ENCODE peak calls at places on chromosome X, in seven cellular contexts. A is psoas muscle, V is right lobe of liver, R is ovary, Q is HCT116, L is uterus, W is GM23248. C is an unnamed sample. For H3K4me1, the result is how much of the 10 kb centered on the place peaks cover.

GRCh38 chrX:153476628-153477027 is 6.3 kb upstream of the HAUS7 start:
- DNase-seq in W (peak), Q (no peak), A (no peak), R (no peak), L (peak), V (no peak), C (no peak)

GRCh38 chrX:22053486-22053885 is 21.4 kb downstream of the PHEX start:
- DNase-seq in V (no peak), W (peak), A (no peak), R (no peak), Q (no peak), L (no peak), C (no peak)

GRCh38 chrX:145729635-145730034 is 88.0 kb upstream of the SLITRK2 start:
- DNase-seq in R (no peak), L (no peak), W (no peak), Q (no peak), V (no peak), A (no peak), C (no peak)

GRCh38 chrX:32116047-32116446 is 1044.2 kb upstream of the FTHL17 start:
- DNase-seq in W (no peak), Q (no peak), L (no peak), A (no peak), V (no peak), R (no peak), C (no peak)

GRCh38 chrX:139204903-139205667 is 325.5 kb upstream of the F9 start:
- DNase-seq in R (no peak), V (peak), A (peak), L (peak), Q (no peak), W (peak), C (peak)

GRCh38 chrX:55715847-55716246 is 1.7 kb upstream of the RRAGB start:
- DNase-seq in Q (no peak), R (no peak), L (no peak), A (no peak), W (no peak), V (no peak), C (no peak)

GRCh38 chrX:51420610-51421009 is 75.8 kb downstream of the NUDT11 start:
- DNase-seq in W (peak), A (no peak), Q (peak), L (no peak), V (no peak), R (no peak), C (no peak)

GRCh38 chrX:72712094-72712755 is 1.9 kb downstream of the PHKA1 start:
- DNase-seq in L (no peak), Q (no peak), A (no peak), W (peak), V (no peak), R (no peak), C (no peak)

GRCh38 chrX:3811331-3812311 is 98.2 kb upstream of the PRKX start:
- DNase-seq in Q (peak), W (peak), A (no peak), L (peak), V (no peak), R (peak), C (no peak)

GRCh38 chrX:133229361-133229760 is 11.2 kb upstream of the TFDP3 start:
- DNase-seq in V (no peak), A (no peak), L (no peak), W (no peak), Q (peak), R (no peak), C (no peak)

GRCh38 chrX:1249101-1249887 is 19.3 kb upstream of the CSF2RA start:
- DNase-seq in L (peak), W (peak), V (peak), R (no peak), A (peak), Q (no peak), C (peak)

GRCh38 chrX:131745942-131746489 is 202.1 kb downstream of the OR13H1 start:
- DNase-seq in R (no peak), Q (no peak), W (no peak), V (no peak), L (no peak), A (no peak), C (no peak)

GRCh38 chrX:114038358-114038757 is 545.5 kb upstream of the HTR2C start:
- DNase-seq in L (no peak), Q (no peak), V (no peak), R (no peak), W (no peak), A (no peak), C (no peak)

GRCh38 chrX:120697053-120697452 is 67.2 kb upstream of the C1GALT1C1 start:
- DNase-seq in Q (no peak), L (no peak), V (no peak), R (no peak), A (no peak), W (no peak), C (no peak)

DNA sequence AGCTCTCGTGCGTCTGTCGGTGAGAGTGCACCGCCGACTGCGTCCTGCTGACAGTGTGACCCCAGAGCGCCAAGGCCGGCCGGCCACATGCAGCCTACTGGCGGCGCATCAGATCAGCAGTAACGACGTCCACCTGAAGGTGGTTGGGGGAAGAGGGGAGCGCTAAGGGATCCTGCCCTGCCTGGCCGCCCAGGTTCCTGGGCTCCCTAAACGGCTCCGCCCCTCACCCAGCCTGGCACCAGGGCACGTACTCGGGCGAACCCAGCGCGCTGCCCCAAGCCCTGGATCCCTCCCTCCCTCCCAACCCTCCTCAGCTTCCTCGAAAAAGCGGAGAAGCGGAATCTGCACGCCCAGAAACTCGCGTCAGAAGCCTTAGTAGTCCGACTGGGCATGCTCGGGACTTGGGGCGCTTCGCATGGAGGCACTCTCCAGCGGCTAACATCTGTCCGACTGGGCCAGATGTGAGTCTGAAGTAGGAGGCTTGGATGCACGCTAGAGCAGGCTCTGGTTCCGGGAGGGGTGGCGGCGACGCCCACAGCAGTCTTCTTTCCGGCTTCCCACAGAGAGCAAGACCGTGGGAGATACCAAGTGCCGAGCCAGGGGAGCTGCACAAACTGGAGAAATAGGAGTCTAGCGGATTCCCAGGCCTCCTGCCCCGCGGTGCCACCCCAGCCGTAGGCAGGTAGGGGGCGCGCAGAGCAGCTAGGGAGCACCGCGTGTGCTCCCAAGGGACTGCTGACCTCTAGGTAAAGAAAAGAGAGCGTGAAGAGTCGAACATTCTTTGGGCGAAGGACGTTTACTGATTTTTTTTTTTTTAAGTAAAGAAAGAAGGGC is 114.4 kb upstream of the TEX13C start:
- DNase-seq in L (peak), W (peak), V (peak), A (peak), R (no peak), Q (no peak), C (peak)
- H3K4me3 ChIP-seq in L (peak), W (peak), V (peak), A (peak), R (peak), Q (no peak), C (no peak)

GRCh38 chrX:46967547-46967946 is 55.3 kb downstream of the JADE3 start:
- DNase-seq in R (no peak), Q (no peak), A (no peak), V (no peak), L (no peak), W (peak), C (no peak)
- H3K4me1 ChIP-seq in R (under half), Q (under half), A (under half), V (under half), L (under half), W (under half), C (under half)

DNA sequence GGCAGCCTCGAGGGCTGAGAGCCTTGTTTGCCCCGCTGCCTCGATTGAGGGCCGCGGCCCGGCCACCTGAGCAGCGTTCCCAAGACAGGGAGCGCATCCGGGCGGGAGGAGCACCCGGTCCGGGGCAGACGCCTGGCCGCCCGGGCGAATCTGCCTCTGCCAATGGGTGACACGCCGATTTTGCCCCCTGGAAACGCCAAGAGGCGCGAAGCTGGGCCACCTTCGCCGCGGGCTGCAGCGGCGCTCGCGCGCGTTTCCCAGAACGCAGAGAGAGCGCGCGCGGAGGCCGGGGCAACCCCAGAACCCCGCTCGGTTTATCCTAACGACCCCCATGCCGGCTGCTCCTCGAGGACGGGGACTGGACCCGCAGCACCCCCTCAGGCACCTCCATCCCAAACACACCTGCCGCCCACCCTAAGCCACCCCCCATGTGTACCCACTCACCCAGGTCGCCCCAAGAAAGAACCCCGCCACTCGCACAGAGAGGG is 576 bp downstream of the MAP7D2 start:
- DNase-seq in R (no peak), Q (no peak), L (no peak), V (no peak), A (no peak), W (no peak), C (no peak)
- H3K4me3 ChIP-seq in R (peak), Q (no peak), L (peak), V (no peak), A (peak), W (peak), C (no peak)

DNA sequence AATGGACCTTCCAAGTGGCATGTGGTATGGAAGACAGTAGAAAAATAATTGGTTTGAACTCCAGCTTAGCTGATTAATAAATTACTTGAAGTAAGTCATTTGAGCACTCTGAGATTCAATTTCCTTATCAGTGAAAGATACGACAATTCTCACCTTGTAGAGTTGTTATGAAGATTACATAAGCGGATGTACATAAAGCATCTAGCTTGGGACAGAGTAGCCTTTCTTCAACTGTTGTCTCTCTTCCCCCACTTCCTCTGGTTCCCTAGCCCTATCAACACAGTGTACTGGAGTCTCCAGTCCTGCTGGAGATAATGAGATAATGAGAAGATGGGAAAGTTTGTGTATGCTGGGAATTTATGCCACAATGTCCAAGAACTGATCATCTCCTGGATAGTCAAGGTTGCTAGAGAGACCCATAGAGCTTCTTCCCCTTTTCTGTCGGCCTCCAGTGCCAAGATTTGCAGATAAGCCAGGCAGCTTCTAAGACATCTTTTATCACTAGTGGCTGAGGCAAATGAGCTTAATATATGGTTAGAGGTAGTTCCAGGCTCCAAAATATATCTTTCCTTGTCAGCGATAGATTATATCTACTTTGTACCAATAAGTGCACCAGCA is 33.9 kb downstream of the VSIG4 start:
- DNase-seq in Q (no peak), R (no peak), W (no peak), A (no peak), V (no peak), L (no peak), C (no peak)
- H3K4me1 ChIP-seq in Q (under half), R (under half), W (under half), A (under half), V (under half), L (under half), C (under half)

DNA sequence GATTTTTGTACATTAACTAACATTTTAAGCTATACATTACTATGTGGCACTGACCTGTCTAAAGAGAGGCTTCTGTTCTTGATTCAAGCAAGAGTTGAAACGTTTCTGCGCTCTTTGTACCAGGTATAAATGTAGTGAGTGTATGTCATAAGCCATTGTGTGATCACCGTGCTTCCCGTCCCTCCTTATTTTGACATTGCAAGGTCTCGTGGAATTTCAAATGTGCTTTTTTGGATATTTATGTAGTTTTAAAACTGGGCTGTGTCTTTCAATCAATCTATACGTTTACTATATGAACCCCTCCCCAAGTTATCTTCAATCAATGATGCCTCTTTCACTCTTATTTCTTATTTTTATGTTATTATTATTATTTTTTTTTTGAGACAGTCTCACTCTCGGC is at the start of gene KLHL15:
- DNase-seq in A (no peak), R (no peak), Q (no peak), V (no peak), L (no peak), W (no peak), C (no peak)
- H3K4me3 ChIP-seq in A (peak), R (peak), Q (peak), V (peak), L (peak), W (peak), C (no peak)